ENCODE peak calls at places on chromosomes 11 and 22, in nine cellular contexts. E, H, G, S, W, U, L, B and R are unnamed samples.

GRCh38 chr11:125256471-125257010 is 92.0 kb downstream of the PKNOX2 start:
- DNase-seq in U (no peak), H (no peak), S (no peak), B (no peak), E (no peak), L (no peak), G (no peak), W (no peak), R (no peak)

GRCh38 chr11:129283141-129283540 is 91.0 kb upstream of the ARHGAP32 start:
- DNase-seq in W (no peak), S (peak; percentile 86), U (no peak), L (no peak), B (no peak), E (no peak), H (peak; percentile 40), G (no peak), R (no peak)

GRCh38 chr11:59523541-59523940 is 12.2 kb downstream of the OR4D9 start:
- DNase-seq in S (no peak), B (no peak), U (no peak), G (no peak), W (no peak), L (no peak), H (no peak), E (no peak), R (no peak)

GRCh38 chr22:39208013-39208680 is 36.6 kb downstream of the PDGFB start:
- DNase-seq in H (no peak), L (no peak), U (no peak), S (peak; percentile 31), W (no peak), E (no peak), B (no peak), G (no peak), R (no peak)

GRCh38 chr11:47109882-47110281 is 66.8 kb downstream of the ARFGAP2 start:
- DNase-seq in H (no peak), E (no peak), W (no peak), S (no peak), G (no peak), B (peak; percentile 16), L (no peak), U (no peak), R (no peak)

GRCh38 chr22:49547751-49548239 is 279.9 kb downstream of the BRD1 start:
- DNase-seq in L (peak; percentile 21), S (no peak), U (no peak), W (no peak), B (no peak), G (no peak), E (no peak), H (no peak), R (no peak)

GRCh38 chr11:130187096-130187495 is 27.5 kb downstream of the ST14 start:
- DNase-seq in H (no peak), U (no peak), B (no peak), E (no peak), L (peak; percentile 33), S (no peak), G (no peak), W (no peak), R (no peak)

GRCh38 chr11:61860054-61860903 is 31.1 kb downstream of the FADS3 start:
- DNase-seq in S (peak; percentile 35), B (no peak), H (no peak), G (no peak), U (no peak), E (no peak), W (peak; percentile 33), L (peak; percentile 81), R (peak; percentile 38)

GRCh38 chr11:2258501-2259465 is 11.6 kb downstream of the ASCL2 start:
- DNase-seq in S (peak; percentile 30), U (no peak), B (no peak), L (peak; percentile 49), H (no peak), E (no peak), W (no peak), G (no peak), R (no peak)

GRCh38 chr22:42052765-42053164 is 17.8 kb downstream of the NAGA start:
- DNase-seq in W (no peak), S (no peak), B (no peak), U (no peak), H (no peak), L (no peak), G (no peak), E (no peak), R (no peak)

GRCh38 chr11:23336961-23337360 is 476.7 kb upstream of the CCDC179 start:
- DNase-seq in L (no peak), H (no peak), U (no peak), W (no peak), E (no peak), B (peak; percentile 7), G (no peak), S (no peak), R (no peak)
- TF ChIP-seq CTCF in L (no peak), H (no peak), U (no peak), W (no peak), E (no peak), B (no peak), G (no peak), S (no peak), R (no peak)

GRCh38 chr22:50606561-50607365 is 6.2 kb downstream of the MAPK8IP2 start:
- DNase-seq in H (no peak), G (no peak), E (no peak), U (no peak), L (no peak), B (no peak), W (no peak), S (no peak), R (no peak)

GRCh38 chr22:50605349-50606074 is 4.9 kb downstream of the MAPK8IP2 start:
- DNase-seq in L (no peak), E (no peak), U (no peak), S (no peak), G (no peak), W (no peak), B (no peak), H (no peak), R (no peak)

GRCh38 chr22:50604623-50605348 is 4.2 kb downstream of the MAPK8IP2 start:
- DNase-seq in H (no peak), G (no peak), L (no peak), U (no peak), B (no peak), E (no peak), W (no peak), S (no peak), R (no peak)

GRCh38 chr22:50607366-50608020 is 6.9 kb downstream of the MAPK8IP2 start:
- DNase-seq in S (no peak), E (no peak), H (no peak), U (no peak), G (no peak), B (no peak), W (no peak), L (no peak), R (no peak)

DNA sequence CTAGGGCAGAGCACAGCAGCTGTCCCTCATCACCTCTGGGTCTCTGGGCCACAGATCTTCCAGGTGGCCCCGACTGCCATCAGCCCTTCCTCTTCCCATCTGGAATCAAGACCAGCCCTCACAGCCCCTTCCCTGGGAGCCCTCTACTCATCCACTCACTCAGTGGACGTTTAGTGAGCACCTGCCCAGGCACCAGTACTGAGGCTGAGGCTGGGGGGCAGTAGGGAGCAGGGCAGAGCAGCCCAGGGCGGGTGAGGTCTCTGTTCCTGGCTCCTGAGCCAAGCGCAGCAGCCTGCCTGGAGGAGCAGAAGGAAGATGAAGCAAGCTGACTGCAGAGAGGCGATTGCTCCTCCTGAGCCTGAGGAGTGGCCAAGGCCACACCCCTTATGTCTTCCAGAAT is 5.5 kb downstream of the MAPK8IP2 start:
- DNase-seq in W (no peak), U (no peak), H (no peak), S (peak; percentile 32), B (no peak), E (no peak), G (no peak), L (no peak), R (no peak)
- TF ChIP-seq CTCF in W (no peak), U (no peak), H (peak; percentile 15), S (no peak), B (no peak), E (no peak), G (no peak), L (no peak), R (no peak)

DNA sequence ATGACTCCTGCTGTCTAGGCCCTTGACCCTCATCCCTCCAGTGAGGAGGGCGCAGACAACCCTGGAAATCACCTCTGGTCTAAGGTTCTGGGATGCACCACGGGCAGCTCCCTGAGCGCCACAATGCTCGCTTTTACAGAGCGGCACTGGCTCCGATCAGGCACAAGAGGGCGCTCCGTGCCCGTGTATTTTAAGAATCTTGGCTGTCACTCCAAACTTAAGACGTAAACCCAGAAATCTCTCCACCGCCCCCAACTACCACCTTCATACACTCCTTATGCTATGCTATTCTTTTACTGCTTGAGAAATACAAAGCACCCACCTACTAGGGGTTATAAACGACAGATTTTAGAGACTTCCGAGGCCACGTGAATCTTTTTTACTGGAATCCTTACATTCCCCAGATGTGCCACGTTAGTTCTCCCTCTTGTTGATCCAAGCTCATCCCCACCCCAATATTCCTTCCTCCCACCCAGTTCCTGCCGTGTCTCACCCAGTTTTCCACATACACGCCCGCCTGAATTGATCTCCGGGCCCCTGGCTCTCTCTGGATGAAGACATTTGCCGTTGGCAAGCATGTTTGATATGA is 453.6 kb downstream of the OPCML start:
- DNase-seq in H (peak; percentile 5), S (peak; percentile 60), W (peak; percentile 48), L (no peak), G (peak; percentile 10), E (no peak), U (no peak), B (peak; percentile 42), R (peak; percentile 22)
- TF ChIP-seq CTCF in H (peak; percentile 80), S (peak; percentile 91), W (peak; percentile 67), L (peak; percentile 82), G (peak; percentile 60), E (peak; percentile 42), U (peak; percentile 55), B (peak; percentile 82), R (peak; percentile 73)

GRCh38 chr11:35398881-35399280 is 20.5 kb downstream of the SLC1A2 start:
- DNase-seq in W (no peak), S (no peak), U (no peak), L (no peak), G (no peak), H (no peak), E (no peak), B (peak; percentile 63), R (no peak)

GRCh38 chr11:35403765-35404396 is 15.5 kb downstream of the SLC1A2 start:
- DNase-seq in E (no peak), G (no peak), L (no peak), B (no peak), W (no peak), H (no peak), U (no peak), S (no peak), R (no peak)

GRCh38 chr11:35402751-35403454 is 16.5 kb downstream of the SLC1A2 start:
- DNase-seq in S (peak; percentile 68), L (no peak), B (no peak), G (no peak), E (no peak), U (no peak), H (no peak), W (no peak), R (no peak)

GRCh38 chr11:35407041-35407440 is 12.3 kb downstream of the SLC1A2 start:
- DNase-seq in W (no peak), S (no peak), H (no peak), E (no peak), U (no peak), B (no peak), L (no peak), G (no peak), R (no peak)

DNA sequence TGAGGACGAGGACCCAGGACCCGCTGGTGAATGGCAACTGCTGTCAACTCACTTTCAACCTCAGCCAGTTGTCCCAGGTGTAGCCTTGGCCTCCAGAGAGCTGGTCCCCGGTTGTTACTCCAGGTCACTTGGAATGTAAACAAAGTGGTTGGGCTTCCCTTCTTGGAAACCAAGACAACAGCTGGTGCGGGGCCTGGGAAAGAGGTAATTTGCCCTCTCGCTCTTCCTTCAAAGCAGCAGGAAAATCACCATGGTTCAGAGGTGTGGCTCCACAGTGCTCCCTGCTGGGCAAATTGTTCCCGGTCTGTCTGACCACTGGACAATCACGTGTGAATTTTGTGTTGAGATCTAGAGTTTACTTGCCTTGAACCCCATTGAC is 15.0 kb downstream of the SLC1A2 start:
- DNase-seq in U (no peak), L (no peak), E (no peak), H (peak; percentile 18), W (peak; percentile 56), B (peak; percentile 34), S (peak; percentile 66), G (peak; percentile 48), R (peak; percentile 45)
- TF ChIP-seq CTCF in U (peak; percentile 36), L (peak; percentile 23), E (peak; percentile 24), H (peak; percentile 74), W (peak; percentile 71), B (peak; percentile 56), S (peak; percentile 46), G (peak; percentile 72), R (peak; percentile 54)